ENCODE peak calls at places on chromosomes 16 and 17, in eight cellular contexts. R is neuronal stem cell; N is AG04450; G is ACHN; A is activated T-cell treated with anti-CD3 and anti-CD28 coated beads, Interleukin-2, amount 50 U/mL, for 72 hours; W is activated T-helper 9 cell treated with anti-CD3 and anti-CD28 coated beads, Interleukin-2, amount 50 U/mL, for 16 hours; I is anterior cingulate cortex; H is hepatocyte. B is an unnamed sample.

GRCh38 chr17:37570527-37571093 is 38.6 kb downstream of the SYNRG start:
- DNase-seq in R (peak; percentile 17), H (peak; percentile 66), A (peak; percentile 21), N (peak; percentile 4), W (no peak), G (peak; percentile 91), I (peak; percentile 13), B (peak; percentile 60)

GRCh38 chr17:77489898-77490265 is 349.1 kb downstream of the SEC14L1 start:
- DNase-seq in H (no peak), R (no peak), I (peak; percentile 86), W (no peak), N (no peak), A (no peak), G (no peak), B (no peak)

GRCh38 chr16:26772503-26772902 is 294.2 kb upstream of the C16orf82 start:
- DNase-seq in A (no peak), R (no peak), G (no peak), H (no peak), N (no peak), W (no peak), I (no peak), B (no peak)

GRCh38 chr17:57502696-57503307 is 242.3 kb downstream of the CCDC182 start:
- DNase-seq in H (no peak), W (no peak), A (no peak), I (no peak), N (no peak), G (no peak), R (no peak), B (no peak)

GRCh38 chr17:56674401-56674925 is 81.0 kb downstream of the NOG start:
- DNase-seq in R (no peak), N (no peak), W (no peak), I (no peak), H (no peak), A (no peak), G (no peak), B (no peak)

GRCh38 chr17:76202516-76202915 is 37.8 kb downstream of the RNF157 start:
- DNase-seq in G (no peak), R (no peak), H (no peak), W (no peak), A (no peak), N (no peak), I (no peak), B (no peak)

GRCh38 chr17:16569358-16569712 is 331 bp upstream of the ZNF287 start:
- DNase-seq in N (no peak), W (no peak), H (no peak), I (no peak), G (no peak), A (no peak), R (no peak), B (no peak)

GRCh38 chr17:41067281-41067680 is 1.6 kb upstream of the KRTAP2-4 start:
- DNase-seq in R (no peak), W (no peak), G (no peak), A (no peak), I (no peak), N (peak; percentile 41), H (no peak), B (no peak)

GRCh38 chr16:53912155-53912554 is 208.2 kb downstream of the FTO start:
- DNase-seq in A (peak; percentile 57), R (no peak), G (no peak), I (no peak), W (no peak), N (no peak), H (peak; percentile 52), B (no peak)

GRCh38 chr16:24297375-24297774 is 41.2 kb downstream of the CACNG3 start:
- DNase-seq in R (no peak), A (no peak), I (no peak), H (no peak), N (no peak), G (no peak), W (no peak), B (no peak)

GRCh38 chr17:46194393-46195216 is 1.4 kb upstream of the KANSL1 start:
- DNase-seq in W (no peak), H (peak; percentile 62), N (no peak), A (peak; percentile 62), R (no peak), G (peak; percentile 66), I (no peak), B (peak; percentile 55)

GRCh38 chr16:3152022-3152272 is 17.1 kb downstream of the ZNF213 start:
- DNase-seq in W (no peak), G (no peak), I (no peak), R (no peak), N (no peak), H (no peak), A (peak; percentile 34), B (no peak)

GRCh38 chr17:76697702-76698465 is 12.9 kb downstream of the MXRA7 start:
- DNase-seq in A (no peak), I (no peak), R (peak; percentile 70), H (peak; percentile 80), W (no peak), G (peak; percentile 77), N (no peak), B (peak; percentile 92)

GRCh38 chr16:84303023-84303422 is 8.3 kb downstream of the WFDC1 start:
- DNase-seq in I (no peak), A (no peak), R (no peak), N (peak; percentile 50), G (no peak), W (no peak), H (peak; percentile 40), B (no peak)

GRCh38 chr16:86764551-86764950 is 186.2 kb downstream of the FOXL1 start:
- DNase-seq in H (no peak), A (no peak), W (no peak), R (no peak), G (no peak), N (no peak), I (no peak), B (no peak)

GRCh38 chr16:84532855-84533486 is 28.5 kb upstream of the MEAK7 start:
- DNase-seq in H (no peak), A (no peak), G (peak; percentile 27), R (no peak), W (no peak), I (no peak), N (no peak), B (no peak)

GRCh38 chr17:75759457-75759856 is 5.5 kb downstream of the GALK1 start:
- DNase-seq in R (no peak), I (no peak), G (no peak), A (no peak), W (no peak), H (peak; percentile 35), N (no peak), B (peak; percentile 33)

GRCh38 chr17:40399185-40399584 is 18.5 kb downstream of the TOP2A start:
- DNase-seq in A (no peak), I (no peak), H (peak; percentile 75), W (no peak), G (peak; percentile 78), N (peak; percentile 21), R (no peak), B (peak; percentile 73)

GRCh38 chr17:13306310-13306962 is 288.6 kb upstream of the ELAC2 start:
- DNase-seq in G (peak; percentile 92), H (peak; percentile 71), R (peak; percentile 50), A (peak; percentile 27), N (peak; percentile 46), I (no peak), W (no peak), B (peak; percentile 81)

GRCh38 chr16:8890549-8890921 is 8.4 kb downstream of the LITAFD start:
- DNase-seq in R (no peak), H (no peak), G (no peak), N (no peak), I (no peak), A (no peak), W (no peak), B (no peak)

GRCh38 chr16:81128726-81129524 is 32.7 kb upstream of the GCSH start:
- DNase-seq in R (no peak), W (no peak), G (no peak), N (no peak), I (no peak), A (no peak), H (no peak), B (no peak)

GRCh38 chr16:74315059-74315458 is 18.4 kb downstream of the PSMD7 start:
- DNase-seq in R (no peak), G (no peak), W (no peak), H (no peak), A (no peak), N (no peak), I (no peak), B (no peak)

GRCh38 chr16:2154533-2155090 is 970 bp upstream of the TRAF7 start:
- DNase-seq in A (no peak), N (no peak), W (no peak), R (no peak), H (no peak), I (no peak), G (peak; percentile 21), B (no peak)

GRCh38 chr17:78172284-78173024 is 4.1 kb downstream of the SYNGR2 start:
- DNase-seq in I (no peak), H (no peak), G (no peak), R (no peak), N (no peak), W (no peak), A (no peak), B (peak; percentile 35)

GRCh38 chr16:77807071-77807470 is 18.7 kb downstream of the VAT1L start:
- DNase-seq in G (no peak), R (no peak), N (no peak), W (no peak), A (no peak), H (no peak), I (no peak), B (peak; percentile 73)

GRCh38 chr16:74775255-74775654 is 635 bp upstream of the FA2H start:
- DNase-seq in R (no peak), A (no peak), W (no peak), N (no peak), G (no peak), I (no peak), H (no peak), B (no peak)

GRCh38 chr17:77160877-77161530 is 20.2 kb downstream of the SEC14L1 start:
- DNase-seq in H (no peak), W (no peak), I (no peak), A (no peak), R (no peak), N (no peak), G (no peak), B (no peak)

GRCh38 chr17:17757391-17757791 is 76.1 kb downstream of the RAI1 start:
- DNase-seq in H (no peak), N (no peak), W (no peak), I (no peak), A (peak; percentile 40), R (no peak), G (no peak), B (no peak)

GRCh38 chr16:57970971-57971370 is at the start of gene CNGB1:
- DNase-seq in A (no peak), I (no peak), G (no peak), N (no peak), H (no peak), W (no peak), R (no peak), B (peak; percentile 65)

B was measured in left kidney.